ENCODE peak calls at places on chromosomes 12 and 14, in seven cellular contexts. O is ovary, Z is GM12878, G is upper lobe of right lung, S is lung, A is GM23338, E is cardiac muscle cell. V is an unnamed sample.

GRCh38 chr14:36655054-36655381 is 6.6 kb upstream of the PAX9 start:
- DNase-seq in O (no peak), Z (no peak), G (no peak), S (no peak), A (peak; percentile 45), E (no peak), V (no peak)

GRCh38 chr14:99562848-99563748 is 40.9 kb downstream of the CCDC85C start:
- DNase-seq in O (peak; percentile 81), Z (no peak), G (peak; percentile 93), S (peak; percentile 84), A (peak; percentile 96), E (peak; percentile 78), V (no peak)

GRCh38 chr14:62162998-62163589 is 400.9 kb downstream of the SNAPC1 start:
- DNase-seq in O (no peak), Z (no peak), G (no peak), S (no peak), A (peak; percentile 82), E (peak; percentile 64), V (peak; percentile 41)

GRCh38 chr14:94548999-94549985 is 11.9 kb upstream of the SERPINA4 start:
- DNase-seq in O (peak; percentile 61), Z (no peak), G (no peak), S (peak; percentile 61), A (peak; percentile 90), E (peak; percentile 71), V (peak; percentile 86)

GRCh38 chr12:94638521-94638920 is 11.8 kb downstream of the TMCC3 start:
- DNase-seq in O (no peak), Z (no peak), G (no peak), S (no peak), A (no peak), E (no peak), V (no peak)

GRCh38 chr14:103091041-103091882 is 3.3 kb upstream of the EXOC3L4 start:
- DNase-seq in O (no peak), Z (no peak), G (peak; percentile 88), S (peak; percentile 53), A (peak; percentile 70), E (peak; percentile 56), V (no peak)

GRCh38 chr14:83291716-83292115 is 1758.1 kb upstream of the SEL1L start:
- DNase-seq in O (no peak), Z (no peak), G (no peak), S (no peak), A (no peak), E (no peak), V (no peak)

GRCh38 chr12:117044311-117044710 is 54.9 kb downstream of the TESC start:
- DNase-seq in O (no peak), Z (no peak), G (no peak), S (no peak), A (no peak), E (no peak), V (no peak)

GRCh38 chr14:93703941-93704340 is 84.3 kb downstream of the PRIMA1 start:
- DNase-seq in O (no peak), Z (no peak), G (no peak), S (no peak), A (no peak), E (no peak), V (no peak)

GRCh38 chr12:53221203-53222076 is 10.6 kb downstream of the RARG start:
- DNase-seq in O (peak; percentile 80), Z (no peak), G (peak; percentile 92), S (peak; percentile 70), A (peak; percentile 86), E (peak; percentile 73), V (peak; percentile 62)

GRCh38 chr14:91317381-91318313 is 73.1 kb upstream of the GPR68 start:
- DNase-seq in O (peak; percentile 73), Z (no peak), G (peak; percentile 93), S (peak; percentile 83), A (no peak), E (peak; percentile 71), V (no peak)

GRCh38 chr12:32560520-32560919 is 118.6 kb upstream of the DNM1L start:
- DNase-seq in O (no peak), Z (no peak), G (no peak), S (no peak), A (no peak), E (no peak), V (no peak)

GRCh38 chr12:124303579-124304313 is 8.9 kb downstream of the RFLNA start:
- DNase-seq in O (no peak), Z (no peak), G (no peak), S (no peak), A (no peak), E (no peak), V (no peak)

GRCh38 chr14:72847721-72848120 is 46.2 kb downstream of the DPF3 start:
- DNase-seq in O (no peak), Z (no peak), G (no peak), S (no peak), A (peak; percentile 67), E (no peak), V (no peak)

GRCh38 chr14:101507306-101508150 is 53.8 kb upstream of the DIO3 start:
- DNase-seq in O (peak; percentile 7), Z (no peak), G (peak; percentile 53), S (no peak), A (no peak), E (no peak), V (no peak)

GRCh38 chr14:63647696-63648410 is 6.2 kb upstream of the WDR89 start:
- DNase-seq in O (no peak), Z (no peak), G (no peak), S (no peak), A (peak; percentile 16), E (no peak), V (no peak)

GRCh38 chr12:115338566-115339294 is 654.8 kb upstream of the TBX3 start:
- DNase-seq in O (no peak), Z (peak; percentile 67), G (no peak), S (no peak), A (peak; percentile 6), E (no peak), V (no peak)

GRCh38 chr14:52312872-52313492 is 1.1 kb upstream of the PTGER2 start:
- DNase-seq in O (peak; percentile 13), Z (no peak), G (no peak), S (no peak), A (no peak), E (peak; percentile 80), V (no peak)

GRCh38 chr12:107485731-107486130 is 199.9 kb upstream of the PWP1 start:
- DNase-seq in O (no peak), Z (no peak), G (no peak), S (no peak), A (no peak), E (no peak), V (no peak)

GRCh38 chr14:38208825-38209562 is 1.3 kb downstream of the SSTR1 start:
- DNase-seq in O (no peak), Z (no peak), G (peak; percentile 66), S (no peak), A (peak; percentile 70), E (peak; percentile 68), V (peak; percentile 27)

GRCh38 chr12:3328571-3328970 is 162.4 kb upstream of the PRMT8 start:
- DNase-seq in O (no peak), Z (no peak), G (no peak), S (no peak), A (no peak), E (no peak), V (no peak)

GRCh38 chr12:7064516-7064915 is 4.0 kb downstream of the C1S start:
- DNase-seq in O (no peak), Z (no peak), G (no peak), S (no peak), A (no peak), E (no peak), V (no peak)

GRCh38 chr14:33765251-33765650 is 185.6 kb downstream of the EGLN3 start:
- DNase-seq in O (peak; percentile 16), Z (no peak), G (no peak), S (no peak), A (peak; percentile 70), E (peak; percentile 93), V (peak; percentile 62)

GRCh38 chr12:89983622-89984021 is 275.0 kb upstream of the ATP2B1 start:
- DNase-seq in O (no peak), Z (no peak), G (no peak), S (no peak), A (no peak), E (no peak), V (no peak)

GRCh38 chr14:75411194-75411552 is 16.6 kb upstream of the JDP2 start:
- DNase-seq in O (no peak), Z (no peak), G (no peak), S (no peak), A (no peak), E (no peak), V (no peak)

GRCh38 chr14:55938249-55938791 is 179.9 kb upstream of the PELI2 start:
- DNase-seq in O (no peak), Z (no peak), G (no peak), S (no peak), A (no peak), E (peak; percentile 34), V (no peak)

GRCh38 chr12:92094751-92095161 is 50.9 kb downstream of the BTG1 start:
- DNase-seq in O (no peak), Z (no peak), G (no peak), S (no peak), A (peak; percentile 59), E (peak; percentile 33), V (no peak)
- TF ChIP-seq CTCF in O (no peak), Z (no peak), G (no peak), S (no peak), A (peak; percentile 23), E (peak; percentile 14), V (no peak)

GRCh38 chr12:78229491-78230209 is 399.0 kb downstream of the NAV3 start:
- DNase-seq in O (no peak), Z (peak; percentile 21), G (no peak), S (no peak), A (peak; percentile 83), E (peak; percentile 56), V (no peak)
- TF ChIP-seq CTCF in O (peak; percentile 53), Z (peak; percentile 76), G (peak; percentile 45), S (no peak), A (peak; percentile 84), E (peak; percentile 78), V (peak; percentile 83)

DNA sequence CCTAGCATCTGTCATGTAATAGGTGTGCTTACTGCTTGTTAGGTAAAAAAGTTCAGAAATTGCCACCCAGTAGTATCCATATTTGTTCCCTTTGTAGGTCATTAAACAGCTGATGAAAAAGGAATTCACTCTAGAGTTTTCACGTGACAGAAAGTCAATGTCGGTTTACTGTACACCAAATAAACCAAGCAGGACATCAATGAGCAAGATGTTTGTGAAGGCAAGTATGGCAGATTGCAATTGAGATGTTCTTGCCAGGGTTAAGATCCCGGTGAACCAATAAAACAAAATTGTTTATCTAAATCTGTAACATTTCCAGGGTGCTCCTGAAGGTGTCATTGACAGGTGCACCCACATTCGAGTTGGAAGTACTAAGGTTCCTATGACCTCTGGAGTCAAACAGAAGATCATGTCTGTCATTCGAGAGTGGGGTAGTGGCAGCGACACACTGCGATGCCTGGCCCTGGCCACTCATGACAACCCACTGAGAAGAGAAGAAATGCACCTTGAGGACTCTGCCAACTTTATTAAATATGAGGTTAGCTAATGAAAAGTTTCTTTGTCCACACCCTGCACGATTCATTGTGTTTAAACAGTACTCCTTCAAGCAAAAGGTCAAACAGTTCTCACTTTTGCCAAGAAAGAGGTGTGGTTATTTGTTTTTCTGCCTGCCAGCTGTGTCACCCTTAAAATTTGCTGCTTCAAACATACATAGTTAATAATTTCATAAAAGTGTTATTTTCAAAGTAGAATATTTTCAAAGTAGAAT is 58.3 kb downstream of the ATP2A2 start:
- DNase-seq in O (no peak), Z (no peak), G (no peak), S (no peak), A (no peak), E (no peak), V (no peak)
- TF ChIP-seq CTCF in O (no peak), Z (no peak), G (no peak), S (no peak), A (no peak), E (no peak), V (no peak)

GRCh38 chr12:132517740-132518100 is 27.8 kb downstream of the FBRSL1 start:
- DNase-seq in O (no peak), Z (no peak), G (no peak), S (no peak), A (no peak), E (no peak), V (no peak)
- TF ChIP-seq CTCF in O (no peak), Z (no peak), G (no peak), S (no peak), A (no peak), E (no peak), V (no peak)

V was measured in mesothelial cell of epicardium.